ENCODE peak calls at places on chromosomes 7 and 10, in four cellular contexts. One of them, this sample, is unnamed.

GRCh38 chr7:69811682-69812344 is 213.5 kb downstream of the AUTS2 start:
- DNase-seq in germinal center: no peak
- DNase-seq in HEK293T: no peak
- DNase-seq in NCI-H1417 treated with DMSO at 0.1 percent for 48 hours: no peak
- DNase-seq in this sample: no peak

GRCh38 chr10:33722067-33722466 is 387.6 kb upstream of the NRP1 start:
- DNase-seq in HEK293T: no peak
- DNase-seq in germinal center: no peak
- DNase-seq in NCI-H1417 treated with DMSO at 0.1 percent for 48 hours: no peak
- DNase-seq in this sample: peak

GRCh38 chr10:100186813-100187212 is 984 bp upstream of the ERLIN1 start:
- DNase-seq in HEK293T: peak
- DNase-seq in germinal center: peak
- DNase-seq in NCI-H1417 treated with DMSO at 0.1 percent for 48 hours: no peak
- DNase-seq in this sample: no peak

GRCh38 chr10:63260860-63261251 is 127.7 kb downstream of the NRBF2 start:
- DNase-seq in HEK293T: no peak
- DNase-seq in NCI-H1417 treated with DMSO at 0.1 percent for 48 hours: no peak
- DNase-seq in germinal center: peak
- DNase-seq in this sample: no peak

GRCh38 chr10:110923856-110924493 is 4.6 kb downstream of the SHOC2 start:
- DNase-seq in germinal center: no peak
- DNase-seq in NCI-H1417 treated with DMSO at 0.1 percent for 48 hours: no peak
- DNase-seq in HEK293T: no peak
- DNase-seq in this sample: no peak

GRCh38 chr7:2968616-2969397 is 74.9 kb downstream of the CARD11 start:
- DNase-seq in HEK293T: peak
- DNase-seq in NCI-H1417 treated with DMSO at 0.1 percent for 48 hours: no peak
- DNase-seq in germinal center: no peak
- DNase-seq in this sample: no peak

GRCh38 chr10:76080406-76080805 is 649.0 kb downstream of the LRMDA start:
- DNase-seq in NCI-H1417 treated with DMSO at 0.1 percent for 48 hours: no peak
- DNase-seq in germinal center: no peak
- DNase-seq in HEK293T: no peak
- DNase-seq in this sample: no peak

GRCh38 chr7:28591275-28591674 is 179.0 kb downstream of the CREB5 start:
- DNase-seq in germinal center: no peak
- DNase-seq in HEK293T: no peak
- DNase-seq in NCI-H1417 treated with DMSO at 0.1 percent for 48 hours: no peak
- DNase-seq in this sample: no peak

GRCh38 chr10:78263521-78263988 is 229.9 kb downstream of the RPS24 start:
- DNase-seq in HEK293T: no peak
- DNase-seq in NCI-H1417 treated with DMSO at 0.1 percent for 48 hours: no peak
- DNase-seq in germinal center: no peak
- DNase-seq in this sample: no peak

GRCh38 chr7:142626420-142627035 is 122.7 kb upstream of the PRSS1 start:
- DNase-seq in germinal center: peak
- DNase-seq in NCI-H1417 treated with DMSO at 0.1 percent for 48 hours: no peak
- DNase-seq in HEK293T: peak
- DNase-seq in this sample: no peak

GRCh38 chr10:119339099-119339498 is 131.7 kb downstream of the GRK5 start:
- DNase-seq in NCI-H1417 treated with DMSO at 0.1 percent for 48 hours: no peak
- DNase-seq in HEK293T: no peak
- DNase-seq in germinal center: no peak
- DNase-seq in this sample: no peak

GRCh38 chr10:71433983-71434744 is 37.4 kb downstream of the CDH23 start:
- DNase-seq in germinal center: no peak
- DNase-seq in HEK293T: no peak
- DNase-seq in NCI-H1417 treated with DMSO at 0.1 percent for 48 hours: no peak
- DNase-seq in this sample: peak

GRCh38 chr7:102830206-102830605 is 81.4 kb downstream of the FAM185A start:
- DNase-seq in germinal center: no peak
- DNase-seq in NCI-H1417 treated with DMSO at 0.1 percent for 48 hours: no peak
- DNase-seq in HEK293T: no peak
- DNase-seq in this sample: no peak

GRCh38 chr7:157386979-157387800 is 50.4 kb downstream of the DNAJB6 start:
- DNase-seq in HEK293T: peak
- DNase-seq in germinal center: peak
- DNase-seq in NCI-H1417 treated with DMSO at 0.1 percent for 48 hours: peak
- DNase-seq in this sample: peak

This sample was measured in PC-9.